ENCODE peak calls at places on chromosome 9, in ten cellular contexts. W, U, J, H, O, Z, F, I, X and P are unnamed samples.

GRCh38 chr9:68697846-68698245 is 7.2 kb upstream of the PIP5K1B start:
- DNase-seq in W (peak; percentile 2), U (no peak), J (no peak), H (no peak), O (no peak), Z (no peak), F (no peak), I (no peak), X (no peak), P (no peak)

GRCh38 chr9:91162784-91163440 is 198.8 kb downstream of the AUH start:
- DNase-seq in W (no peak), U (peak; percentile 73), J (no peak), H (no peak), O (no peak), Z (no peak), F (no peak), I (no peak), X (no peak), P (no peak)

GRCh38 chr9:121285835-121286687 is 18.1 kb downstream of the GSN start:
- DNase-seq in W (no peak), U (no peak), J (peak; percentile 67), H (no peak), O (no peak), Z (peak; percentile 52), F (no peak), I (peak; percentile 71), X (no peak), P (peak; percentile 74)

GRCh38 chr9:72577212-72577753 is 55.9 kb downstream of the TMC1 start:
- DNase-seq in W (no peak), U (no peak), J (peak; percentile 81), H (no peak), O (no peak), Z (no peak), F (no peak), I (peak; percentile 94), X (no peak), P (peak; percentile 95)

GRCh38 chr9:35696520-35697215 is 6.9 kb upstream of the TPM2 start:
- DNase-seq in W (peak; percentile 76), U (peak; percentile 75), J (peak; percentile 53), H (no peak), O (peak; percentile 41), Z (peak; percentile 40), F (no peak), I (peak; percentile 53), X (no peak), P (peak; percentile 56)

GRCh38 chr9:82038897-82039296 is 50.3 kb downstream of the SPATA31D1 start:
- DNase-seq in W (no peak), U (no peak), J (no peak), H (no peak), O (no peak), Z (no peak), F (no peak), I (no peak), X (no peak), P (no peak)

GRCh38 chr9:110691002-110691549 is 22.5 kb downstream of the MUSK start:
- DNase-seq in W (no peak), U (no peak), J (peak; percentile 17), H (no peak), O (no peak), Z (no peak), F (no peak), I (peak; percentile 31), X (no peak), P (peak; percentile 40)

GRCh38 chr9:116468369-116468768 is 218.7 kb upstream of the TRIM32 start:
- DNase-seq in W (no peak), U (no peak), J (no peak), H (no peak), O (no peak), Z (no peak), F (no peak), I (no peak), X (no peak), P (no peak)

DNA sequence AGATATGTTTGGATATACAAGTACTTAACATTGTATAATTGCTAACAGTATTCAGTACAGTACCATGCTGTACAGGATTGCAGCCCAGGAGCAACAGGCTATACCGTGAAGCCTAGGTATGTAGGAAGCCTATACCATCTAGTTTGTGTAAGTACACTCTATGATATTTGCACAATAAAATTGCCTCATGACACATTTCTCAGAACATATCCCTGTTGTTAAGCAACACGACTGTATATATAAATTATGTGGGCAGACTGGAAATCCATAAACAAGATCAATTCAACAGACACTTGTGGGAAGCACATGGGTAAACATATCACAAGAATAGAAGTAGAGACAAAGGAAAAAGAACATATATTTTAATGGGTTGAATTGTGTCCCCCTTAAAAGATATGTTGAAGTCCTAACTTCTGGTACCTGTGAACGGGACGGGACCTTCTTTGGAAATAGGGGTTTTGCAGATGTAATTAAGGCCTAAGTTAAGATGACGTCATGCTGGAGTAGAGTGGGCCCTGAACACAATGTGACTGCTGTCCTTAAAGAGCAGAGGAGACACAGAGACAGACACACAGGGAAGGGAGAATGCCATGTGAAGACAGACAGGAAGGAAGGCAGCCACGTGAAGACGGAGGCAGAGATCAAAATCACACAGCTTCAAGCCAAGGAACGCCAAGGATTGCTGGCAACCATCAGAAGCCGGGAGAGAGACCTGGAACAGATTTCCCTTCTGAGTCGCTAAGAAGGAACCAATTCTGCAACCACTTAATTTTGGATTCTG is 76.3 kb downstream of the SCAI start:
- DNase-seq in W (no peak), U (no peak), J (peak; percentile 13), H (no peak), O (no peak), Z (no peak), F (no peak), I (peak; percentile 43), X (no peak), P (peak; percentile 64)
- H3K4me3 ChIP-seq in W (no peak overlapping the region), U (no peak overlapping the region), J (no peak overlapping the region), H (no peak overlapping the region), O (no peak overlapping the region), Z (no peak overlapping the region), F (no peak overlapping the region), I (no peak overlapping the region), X (no peak overlapping the region), P (no peak overlapping the region)

GRCh38 chr9:135975834-135976233 is 14.7 kb upstream of the UBAC1 start:
- DNase-seq in W (no peak), U (no peak), J (no peak), H (no peak), O (no peak), Z (no peak), F (no peak), I (no peak), X (no peak), P (no peak)

GRCh38 chr9:135973276-135974219 is 12.4 kb upstream of the UBAC1 start:
- DNase-seq in W (no peak), U (no peak), J (no peak), H (no peak), O (no peak), Z (no peak), F (no peak), I (no peak), X (no peak), P (no peak)

GRCh38 chr9:135976531-135976930 is 15.4 kb upstream of the UBAC1 start:
- DNase-seq in W (no peak), U (no peak), J (no peak), H (no peak), O (no peak), Z (no peak), F (no peak), I (no peak), X (no peak), P (no peak)

GRCh38 chr9:135971892-135972291 is 10.7 kb upstream of the UBAC1 start:
- DNase-seq in W (peak; percentile 96), U (peak; percentile 40), J (no peak), H (no peak), O (peak; percentile 16), Z (no peak), F (peak; percentile 79), I (no peak), X (peak; percentile 68), P (no peak)

DNA sequence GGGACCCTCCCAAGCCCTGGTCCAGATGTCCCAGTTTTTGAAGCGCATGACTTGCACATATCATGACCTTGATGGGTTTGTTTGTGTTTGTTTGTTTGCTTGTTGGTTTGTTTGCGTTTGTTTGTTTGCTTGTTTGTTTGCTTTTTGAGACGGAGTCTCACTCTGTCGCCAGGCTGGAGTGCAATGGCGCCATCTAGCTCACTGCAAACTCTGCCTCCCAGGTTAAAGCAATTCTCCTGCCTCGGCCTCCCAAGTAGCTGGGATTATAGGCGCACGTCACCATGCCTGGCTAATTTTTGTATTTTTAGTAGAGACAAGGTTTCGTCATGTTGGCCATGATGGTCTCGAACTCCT is 13.0 kb upstream of the UBAC1 start:
- DNase-seq in W (no peak), U (no peak), J (no peak), H (no peak), O (no peak), Z (no peak), F (no peak), I (no peak), X (no peak), P (no peak)
- TF ChIP-seq CTCF in W (no peak), U (no peak), J (no peak), H (no peak), O (no peak), Z (no peak), F (no peak), I (peak; percentile 9), X (peak; percentile 42), P (no peak)

GRCh38 chr9:76459691-76460635 is 981 bp downstream of the GCNT1 start:
- DNase-seq in W (peak; percentile 20), U (no peak), J (peak; percentile 72), H (no peak), O (no peak), Z (no peak), F (no peak), I (peak; percentile 66), X (no peak), P (peak; percentile 69)

GRCh38 chr9:76463211-76463610 is 4.2 kb downstream of the GCNT1 start:
- DNase-seq in W (no peak), U (peak; percentile 54), J (no peak), H (no peak), O (no peak), Z (no peak), F (no peak), I (no peak), X (no peak), P (no peak)

GRCh38 chr9:76464706-76465105 is 5.7 kb downstream of the GCNT1 start:
- DNase-seq in W (no peak), U (no peak), J (no peak), H (no peak), O (no peak), Z (no peak), F (no peak), I (no peak), X (no peak), P (peak; percentile 32)

GRCh38 chr9:76466299-76466605 is 7.3 kb downstream of the GCNT1 start:
- DNase-seq in W (no peak), U (no peak), J (no peak), H (no peak), O (no peak), Z (no peak), F (no peak), I (no peak), X (no peak), P (no peak)

GRCh38 chr9:76465442-76466298 is 6.7 kb downstream of the GCNT1 start:
- DNase-seq in W (no peak), U (no peak), J (no peak), H (no peak), O (no peak), Z (no peak), F (no peak), I (peak; percentile 21), X (no peak), P (no peak)
- H3K4me3 ChIP-seq in W (no peak overlapping the region), U (no peak overlapping the region), J (no peak overlapping the region), H (no peak overlapping the region), O (no peak overlapping the region), Z (no peak overlapping the region), F (no peak overlapping the region), I (no peak overlapping the region), X (no peak overlapping the region), P (no peak overlapping the region)

DNA sequence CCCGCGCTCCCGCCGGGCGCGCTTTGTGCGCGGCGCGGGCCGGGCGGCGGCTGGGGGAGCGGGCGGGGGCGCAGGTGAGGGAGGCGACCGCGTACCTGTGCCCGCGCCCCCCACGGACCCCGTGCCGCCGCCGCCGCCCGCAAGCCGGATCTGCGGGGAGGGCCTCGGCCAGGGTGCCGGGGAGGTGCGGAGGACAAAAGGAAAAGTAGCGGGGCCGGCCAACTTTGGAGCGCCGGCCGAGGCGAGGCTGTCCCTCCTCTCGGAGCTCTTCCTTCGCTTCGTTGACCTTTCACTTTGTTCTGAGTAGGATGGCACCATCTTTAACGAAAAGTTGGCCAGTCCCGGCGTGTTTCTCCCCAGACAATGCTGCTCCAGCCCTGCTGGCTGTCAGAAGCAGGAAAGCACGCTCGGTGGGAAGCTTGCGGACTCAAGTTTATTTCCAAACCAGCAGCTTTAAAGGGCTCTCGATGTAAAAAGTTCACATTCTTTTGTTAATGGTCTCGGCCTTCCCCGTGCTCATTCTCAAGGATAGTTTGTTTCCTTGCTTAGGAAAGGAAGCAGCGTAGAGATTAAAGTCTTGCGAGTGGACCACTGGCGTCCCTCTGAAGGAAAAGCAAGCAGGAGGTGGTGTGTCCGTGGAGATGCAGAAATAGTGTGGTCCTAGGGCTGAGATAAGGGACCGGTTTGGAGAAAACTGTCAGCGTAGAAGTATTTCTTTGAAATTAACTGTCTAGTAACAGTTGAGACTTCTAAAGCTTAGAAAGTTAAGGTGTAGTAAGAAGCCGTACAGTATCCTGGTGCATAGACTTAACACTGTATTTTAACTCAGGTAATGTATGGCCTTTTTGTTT is 660 bp downstream of the EHMT1 start:
- DNase-seq in W (peak; percentile 49), U (peak; percentile 59), J (peak; percentile 48), H (no peak), O (no peak), Z (no peak), F (no peak), I (peak; percentile 49), X (no peak), P (peak; percentile 59)
- TF ChIP-seq CTCF in W (no peak), U (no peak), J (no peak), H (no peak), O (no peak), Z (no peak), F (no peak), I (no peak), X (no peak), P (no peak)